ENCODE peak calls at places on chromosomes 2 and 18, in six cellular contexts. One of them, this sample, is unnamed.

GRCh38 chr2:30235859-30236535 is 4.7 kb downstream of the LBH start:
- DNase-seq in tibial artery: no peak
- DNase-seq in COR-L47: no peak
- DNase-seq in H4: no peak
- DNase-seq in stimulated activated naive CD8-positive, alpha-beta T cell treated with anti-CD3 and anti-CD28 coated beads, Interleukin-15, amount 100 ng/mL, for 72 hours: peak; percentile 74
- DNase-seq in NCI-H2081: no peak
- DNase-seq in this sample: peak; percentile 41

GRCh38 chr2:105737980-105738657 is 6.6 kb upstream of the NCK2 start:
- DNase-seq in tibial artery: no peak
- DNase-seq in COR-L47: no peak
- DNase-seq in H4: no peak
- DNase-seq in stimulated activated naive CD8-positive, alpha-beta T cell treated with anti-CD3 and anti-CD28 coated beads, Interleukin-15, amount 100 ng/mL, for 72 hours: no peak
- DNase-seq in NCI-H2081: no peak
- DNase-seq in this sample: no peak

GRCh38 chr18:35095983-35096676 is 54.9 kb downstream of the MAPRE2 start:
- DNase-seq in tibial artery: no peak
- DNase-seq in COR-L47: no peak
- DNase-seq in H4: no peak
- DNase-seq in stimulated activated naive CD8-positive, alpha-beta T cell treated with anti-CD3 and anti-CD28 coated beads, Interleukin-15, amount 100 ng/mL, for 72 hours: no peak
- DNase-seq in NCI-H2081: no peak
- DNase-seq in this sample: no peak

GRCh38 chr18:74558096-74558495 is 23.8 kb downstream of the CNDP1 start:
- DNase-seq in tibial artery: no peak
- DNase-seq in COR-L47: no peak
- DNase-seq in H4: no peak
- DNase-seq in stimulated activated naive CD8-positive, alpha-beta T cell treated with anti-CD3 and anti-CD28 coated beads, Interleukin-15, amount 100 ng/mL, for 72 hours: no peak
- DNase-seq in NCI-H2081: no peak
- DNase-seq in this sample: no peak

GRCh38 chr2:182586426-182586825 is 129.6 kb upstream of the DNAJC10 start:
- DNase-seq in tibial artery: no peak
- DNase-seq in COR-L47: no peak
- DNase-seq in H4: no peak
- DNase-seq in stimulated activated naive CD8-positive, alpha-beta T cell treated with anti-CD3 and anti-CD28 coated beads, Interleukin-15, amount 100 ng/mL, for 72 hours: no peak
- DNase-seq in NCI-H2081: no peak
- DNase-seq in this sample: no peak

GRCh38 chr2:134119117-134119671 is 134.7 kb upstream of the MGAT5 start:
- DNase-seq in tibial artery: no peak
- DNase-seq in COR-L47: no peak
- DNase-seq in H4: no peak
- DNase-seq in stimulated activated naive CD8-positive, alpha-beta T cell treated with anti-CD3 and anti-CD28 coated beads, Interleukin-15, amount 100 ng/mL, for 72 hours: no peak
- DNase-seq in NCI-H2081: no peak
- DNase-seq in this sample: no peak

GRCh38 chr2:231900486-231900942 is 25.7 kb downstream of the NPPC start:
- DNase-seq in tibial artery: peak; percentile 38
- DNase-seq in COR-L47: no peak
- DNase-seq in H4: peak; percentile 68
- DNase-seq in stimulated activated naive CD8-positive, alpha-beta T cell treated with anti-CD3 and anti-CD28 coated beads, Interleukin-15, amount 100 ng/mL, for 72 hours: peak; percentile 63
- DNase-seq in NCI-H2081: no peak
- DNase-seq in this sample: no peak

GRCh38 chr2:7742301-7742700 is 825.1 kb downstream of the RNF144A start:
- DNase-seq in tibial artery: no peak
- DNase-seq in COR-L47: no peak
- DNase-seq in H4: no peak
- DNase-seq in stimulated activated naive CD8-positive, alpha-beta T cell treated with anti-CD3 and anti-CD28 coated beads, Interleukin-15, amount 100 ng/mL, for 72 hours: no peak
- DNase-seq in NCI-H2081: no peak
- DNase-seq in this sample: no peak

GRCh38 chr18:55997156-55997561 is 409.2 kb upstream of the TCF4 start:
- DNase-seq in tibial artery: no peak
- DNase-seq in COR-L47: no peak
- DNase-seq in H4: peak; percentile 57
- DNase-seq in stimulated activated naive CD8-positive, alpha-beta T cell treated with anti-CD3 and anti-CD28 coated beads, Interleukin-15, amount 100 ng/mL, for 72 hours: no peak
- DNase-seq in NCI-H2081: no peak
- DNase-seq in this sample: no peak

GRCh38 chr2:67561411-67561965 is 164.4 kb downstream of the ETAA1 start:
- DNase-seq in tibial artery: peak; percentile 25
- DNase-seq in COR-L47: no peak
- DNase-seq in H4: peak; percentile 21
- DNase-seq in stimulated activated naive CD8-positive, alpha-beta T cell treated with anti-CD3 and anti-CD28 coated beads, Interleukin-15, amount 100 ng/mL, for 72 hours: no peak
- DNase-seq in NCI-H2081: peak; percentile 46
- DNase-seq in this sample: no peak

GRCh38 chr2:20677301-20678176 is 10.6 kb downstream of the GDF7 start:
- DNase-seq in tibial artery: no peak
- DNase-seq in COR-L47: no peak
- DNase-seq in H4: no peak
- DNase-seq in stimulated activated naive CD8-positive, alpha-beta T cell treated with anti-CD3 and anti-CD28 coated beads, Interleukin-15, amount 100 ng/mL, for 72 hours: no peak
- DNase-seq in NCI-H2081: no peak
- DNase-seq in this sample: no peak

GRCh38 chr2:232463701-232464533 is 8.0 kb downstream of the ALPI start:
- DNase-seq in tibial artery: no peak
- DNase-seq in COR-L47: no peak
- DNase-seq in H4: no peak
- DNase-seq in stimulated activated naive CD8-positive, alpha-beta T cell treated with anti-CD3 and anti-CD28 coated beads, Interleukin-15, amount 100 ng/mL, for 72 hours: no peak
- DNase-seq in NCI-H2081: no peak
- DNase-seq in this sample: no peak

GRCh38 chr2:211085056-211085680 is 528.8 kb downstream of the CPS1 start:
- DNase-seq in tibial artery: no peak
- DNase-seq in COR-L47: peak; percentile 74
- DNase-seq in H4: no peak
- DNase-seq in stimulated activated naive CD8-positive, alpha-beta T cell treated with anti-CD3 and anti-CD28 coated beads, Interleukin-15, amount 100 ng/mL, for 72 hours: no peak
- DNase-seq in NCI-H2081: peak; percentile 73
- DNase-seq in this sample: no peak

GRCh38 chr2:168186452-168186851 is 60.9 kb downstream of the STK39 start:
- DNase-seq in tibial artery: no peak
- DNase-seq in COR-L47: no peak
- DNase-seq in H4: no peak
- DNase-seq in stimulated activated naive CD8-positive, alpha-beta T cell treated with anti-CD3 and anti-CD28 coated beads, Interleukin-15, amount 100 ng/mL, for 72 hours: no peak
- DNase-seq in NCI-H2081: no peak
- DNase-seq in this sample: no peak

GRCh38 chr2:113888641-113889470 is 1.0 kb upstream of the ACTR3 start:
- DNase-seq in tibial artery: no peak
- DNase-seq in COR-L47: no peak
- DNase-seq in H4: no peak
- DNase-seq in stimulated activated naive CD8-positive, alpha-beta T cell treated with anti-CD3 and anti-CD28 coated beads, Interleukin-15, amount 100 ng/mL, for 72 hours: no peak
- DNase-seq in NCI-H2081: no peak
- DNase-seq in this sample: no peak

GRCh38 chr2:237875234-237876055 is 16.0 kb downstream of the RAMP1 start:
- DNase-seq in tibial artery: peak; percentile 11
- DNase-seq in COR-L47: no peak
- DNase-seq in H4: no peak
- DNase-seq in stimulated activated naive CD8-positive, alpha-beta T cell treated with anti-CD3 and anti-CD28 coated beads, Interleukin-15, amount 100 ng/mL, for 72 hours: no peak
- DNase-seq in NCI-H2081: no peak
- DNase-seq in this sample: no peak

GRCh38 chr2:134431837-134432437 is 178.1 kb downstream of the MGAT5 start:
- DNase-seq in tibial artery: no peak
- DNase-seq in COR-L47: no peak
- DNase-seq in H4: no peak
- DNase-seq in stimulated activated naive CD8-positive, alpha-beta T cell treated with anti-CD3 and anti-CD28 coated beads, Interleukin-15, amount 100 ng/mL, for 72 hours: no peak
- DNase-seq in NCI-H2081: no peak
- DNase-seq in this sample: no peak

GRCh38 chr2:213232649-213233437 is 51.4 kb upstream of the SPAG16 start:
- DNase-seq in tibial artery: no peak
- DNase-seq in COR-L47: peak; percentile 21
- DNase-seq in H4: peak; percentile 12
- DNase-seq in stimulated activated naive CD8-positive, alpha-beta T cell treated with anti-CD3 and anti-CD28 coated beads, Interleukin-15, amount 100 ng/mL, for 72 hours: peak; percentile 57
- DNase-seq in NCI-H2081: no peak
- DNase-seq in this sample: no peak

GRCh38 chr2:30110773-30111172 is 36.0 kb upstream of the YPEL5 start:
- DNase-seq in tibial artery: no peak
- DNase-seq in COR-L47: no peak
- DNase-seq in H4: no peak
- DNase-seq in stimulated activated naive CD8-positive, alpha-beta T cell treated with anti-CD3 and anti-CD28 coated beads, Interleukin-15, amount 100 ng/mL, for 72 hours: no peak
- DNase-seq in NCI-H2081: no peak
- DNase-seq in this sample: no peak

GRCh38 chr2:141641462-141641861 is 489.4 kb downstream of the LRP1B start:
- DNase-seq in tibial artery: no peak
- DNase-seq in COR-L47: no peak
- DNase-seq in H4: peak; percentile 4
- DNase-seq in stimulated activated naive CD8-positive, alpha-beta T cell treated with anti-CD3 and anti-CD28 coated beads, Interleukin-15, amount 100 ng/mL, for 72 hours: no peak
- DNase-seq in NCI-H2081: no peak
- DNase-seq in this sample: no peak

GRCh38 chr2:190354003-190354690 is 10.8 kb downstream of the INPP1 start:
- DNase-seq in tibial artery: no peak
- DNase-seq in COR-L47: no peak
- DNase-seq in H4: no peak
- DNase-seq in stimulated activated naive CD8-positive, alpha-beta T cell treated with anti-CD3 and anti-CD28 coated beads, Interleukin-15, amount 100 ng/mL, for 72 hours: no peak
- DNase-seq in NCI-H2081: no peak
- DNase-seq in this sample: no peak

GRCh38 chr2:18516112-18516511 is 44.3 kb downstream of the RDH14 start:
- DNase-seq in tibial artery: no peak
- DNase-seq in COR-L47: no peak
- DNase-seq in H4: peak; percentile 65
- DNase-seq in stimulated activated naive CD8-positive, alpha-beta T cell treated with anti-CD3 and anti-CD28 coated beads, Interleukin-15, amount 100 ng/mL, for 72 hours: no peak
- DNase-seq in NCI-H2081: no peak
- DNase-seq in this sample: no peak

GRCh38 chr2:98140210-98140609 is 53.2 kb downstream of the VWA3B start:
- DNase-seq in tibial artery: no peak
- DNase-seq in COR-L47: peak; percentile 14
- DNase-seq in H4: no peak
- DNase-seq in stimulated activated naive CD8-positive, alpha-beta T cell treated with anti-CD3 and anti-CD28 coated beads, Interleukin-15, amount 100 ng/mL, for 72 hours: no peak
- DNase-seq in NCI-H2081: no peak
- DNase-seq in this sample: no peak

GRCh38 chr2:160269803-160270570 is 69.9 kb upstream of the ITGB6 start:
- DNase-seq in tibial artery: peak; percentile 85
- DNase-seq in COR-L47: peak; percentile 40
- DNase-seq in H4: peak; percentile 87
- DNase-seq in stimulated activated naive CD8-positive, alpha-beta T cell treated with anti-CD3 and anti-CD28 coated beads, Interleukin-15, amount 100 ng/mL, for 72 hours: peak; percentile 74
- DNase-seq in NCI-H2081: no peak
- DNase-seq in this sample: peak; percentile 74

GRCh38 chr18:12310762-12311161 is 2.7 kb downstream of the TUBB6 start:
- DNase-seq in tibial artery: no peak
- DNase-seq in COR-L47: no peak
- DNase-seq in H4: no peak
- DNase-seq in stimulated activated naive CD8-positive, alpha-beta T cell treated with anti-CD3 and anti-CD28 coated beads, Interleukin-15, amount 100 ng/mL, for 72 hours: no peak
- DNase-seq in NCI-H2081: no peak
- DNase-seq in this sample: no peak

GRCh38 chr18:58140366-58141325 is 96.6 kb downstream of the NEDD4L start:
- DNase-seq in tibial artery: no peak
- DNase-seq in COR-L47: peak; percentile 41
- DNase-seq in H4: no peak
- DNase-seq in stimulated activated naive CD8-positive, alpha-beta T cell treated with anti-CD3 and anti-CD28 coated beads, Interleukin-15, amount 100 ng/mL, for 72 hours: no peak
- DNase-seq in NCI-H2081: peak; percentile 9
- DNase-seq in this sample: no peak

GRCh38 chr2:240990726-240991377 is 7.6 kb upstream of the SNED1 start:
- DNase-seq in tibial artery: peak; percentile 19
- DNase-seq in COR-L47: no peak
- DNase-seq in H4: no peak
- DNase-seq in stimulated activated naive CD8-positive, alpha-beta T cell treated with anti-CD3 and anti-CD28 coated beads, Interleukin-15, amount 100 ng/mL, for 72 hours: no peak
- DNase-seq in NCI-H2081: no peak
- DNase-seq in this sample: no peak

GRCh38 chr18:25496544-25496943 is 144.6 kb upstream of the ZNF521 start:
- DNase-seq in tibial artery: no peak
- DNase-seq in COR-L47: no peak
- DNase-seq in H4: no peak
- DNase-seq in stimulated activated naive CD8-positive, alpha-beta T cell treated with anti-CD3 and anti-CD28 coated beads, Interleukin-15, amount 100 ng/mL, for 72 hours: no peak
- DNase-seq in NCI-H2081: no peak
- DNase-seq in this sample: no peak

GRCh38 chr2:62215306-62216064 is 19.6 kb downstream of the B3GNT2 start:
- DNase-seq in tibial artery: no peak
- DNase-seq in COR-L47: no peak
- DNase-seq in H4: no peak
- DNase-seq in stimulated activated naive CD8-positive, alpha-beta T cell treated with anti-CD3 and anti-CD28 coated beads, Interleukin-15, amount 100 ng/mL, for 72 hours: no peak
- DNase-seq in NCI-H2081: peak; percentile 9
- DNase-seq in this sample: no peak

GRCh38 chr2:37851428-37851827 is 73.7 kb upstream of the RMDN2 start:
- DNase-seq in tibial artery: no peak
- DNase-seq in COR-L47: no peak
- DNase-seq in H4: no peak
- DNase-seq in stimulated activated naive CD8-positive, alpha-beta T cell treated with anti-CD3 and anti-CD28 coated beads, Interleukin-15, amount 100 ng/mL, for 72 hours: no peak
- DNase-seq in NCI-H2081: no peak
- DNase-seq in this sample: no peak

GRCh38 chr18:9348079-9348671 is 13.6 kb downstream of the TWSG1 start:
- DNase-seq in tibial artery: no peak
- DNase-seq in COR-L47: no peak
- DNase-seq in H4: peak; percentile 25
- DNase-seq in stimulated activated naive CD8-positive, alpha-beta T cell treated with anti-CD3 and anti-CD28 coated beads, Interleukin-15, amount 100 ng/mL, for 72 hours: no peak
- DNase-seq in NCI-H2081: no peak
- DNase-seq in this sample: no peak

GRCh38 chr2:168343586-168343985 is 96.2 kb upstream of the STK39 start:
- DNase-seq in tibial artery: no peak
- DNase-seq in COR-L47: no peak
- DNase-seq in H4: no peak
- DNase-seq in stimulated activated naive CD8-positive, alpha-beta T cell treated with anti-CD3 and anti-CD28 coated beads, Interleukin-15, amount 100 ng/mL, for 72 hours: no peak
- DNase-seq in NCI-H2081: no peak
- DNase-seq in this sample: no peak

This sample was measured in GM12891.